ENCODE peak calls at places on chromosome 7, in six cellular contexts. H is heart left ventricle, G is IMR-90, I is esophagus muscularis mucosa, Q is ovary, W is breast epithelium. J is an unnamed sample.

GRCh38 chr7:31734456-31734855 is 47.4 kb downstream of the PPP1R17 start:
- DNase-seq in W (no peak), Q (no peak), H (no peak), G (peak; percentile 23), I (no peak), J (no peak)

GRCh38 chr7:75958802-75959543 is 35.4 kb downstream of the TMEM120A start:
- DNase-seq in G (no peak), W (no peak), H (no peak), I (no peak), Q (no peak), J (no peak)

GRCh38 chr7:37234928-37235327 is 213.7 kb downstream of the ELMO1 start:
- DNase-seq in G (no peak), W (no peak), H (no peak), Q (no peak), I (no peak), J (no peak)

GRCh38 chr7:25861704-25862253 is 290.2 kb upstream of the NFE2L3 start:
- DNase-seq in H (no peak), W (no peak), I (no peak), G (no peak), Q (no peak), J (no peak)

GRCh38 chr7:29596593-29597178 is 33.1 kb downstream of the PRR15 start:
- DNase-seq in W (no peak), I (peak; percentile 91), Q (no peak), H (no peak), G (no peak), J (no peak)

GRCh38 chr7:83452256-83452655 is 196.7 kb downstream of the SEMA3E start:
- DNase-seq in G (no peak), Q (no peak), I (no peak), H (no peak), W (no peak), J (no peak)

GRCh38 chr7:40850017-40850416 is 715.2 kb downstream of the SUGCT start:
- DNase-seq in W (no peak), I (no peak), H (no peak), G (peak; percentile 37), Q (no peak), J (no peak)

GRCh38 chr7:26291699-26292538 is at the start of gene SNX10:
- DNase-seq in W (peak; percentile 55), G (no peak), I (no peak), Q (no peak), H (peak; percentile 78), J (peak; percentile 23)

GRCh38 chr7:26376208-26376917 is 84.7 kb downstream of the SNX10 start:
- DNase-seq in I (no peak), Q (peak; percentile 23), G (no peak), H (peak; percentile 70), W (peak; percentile 60), J (no peak)

GRCh38 chr7:55170335-55170734 is 151.5 kb downstream of the EGFR start:
- DNase-seq in W (no peak), H (no peak), G (no peak), Q (no peak), I (no peak), J (no peak)

GRCh38 chr7:149466364-149466763 is 5.5 kb upstream of the ZNF777 start:
- DNase-seq in Q (no peak), H (no peak), I (no peak), G (no peak), W (no peak), J (no peak)

GRCh38 chr7:85866540-85866939 is 679.7 kb upstream of the SEMA3D start:
- DNase-seq in H (no peak), I (no peak), Q (no peak), G (no peak), W (no peak), J (no peak)

GRCh38 chr7:120714945-120715344 is 143.0 kb downstream of the TSPAN12 start:
- DNase-seq in G (no peak), Q (no peak), W (no peak), H (no peak), I (no peak), J (no peak)

GRCh38 chr7:43292384-43292783 is 179.9 kb downstream of the HECW1 start:
- DNase-seq in W (no peak), G (no peak), I (no peak), H (no peak), Q (no peak), J (no peak)

GRCh38 chr7:111401516-111401915 is 160.8 kb downstream of the IMMP2L start:
- DNase-seq in Q (no peak), H (no peak), G (peak; percentile 55), W (no peak), I (no peak), J (no peak)

GRCh38 chr7:149497467-149498261 is at the start of gene ZNF746:
- DNase-seq in G (peak; percentile 76), H (peak; percentile 93), Q (peak; percentile 65), I (peak; percentile 92), W (no peak), J (peak; percentile 72)

GRCh38 chr7:135257790-135258189 is 24.2 kb downstream of the STRA8 start:
- DNase-seq in Q (no peak), I (no peak), H (no peak), G (no peak), W (no peak), J (no peak)

GRCh38 chr7:135251502-135252327 is 18.1 kb downstream of the STRA8 start:
- DNase-seq in Q (no peak), I (no peak), G (no peak), W (no peak), H (no peak), J (no peak)

GRCh38 chr7:135258585-135258984 is 24.9 kb downstream of the STRA8 start:
- DNase-seq in G (no peak), W (no peak), H (no peak), Q (no peak), I (no peak), J (no peak)

GRCh38 chr7:135249901-135250300 is 16.3 kb downstream of the STRA8 start:
- DNase-seq in Q (no peak), H (no peak), I (no peak), G (no peak), W (no peak), J (no peak)

DNA sequence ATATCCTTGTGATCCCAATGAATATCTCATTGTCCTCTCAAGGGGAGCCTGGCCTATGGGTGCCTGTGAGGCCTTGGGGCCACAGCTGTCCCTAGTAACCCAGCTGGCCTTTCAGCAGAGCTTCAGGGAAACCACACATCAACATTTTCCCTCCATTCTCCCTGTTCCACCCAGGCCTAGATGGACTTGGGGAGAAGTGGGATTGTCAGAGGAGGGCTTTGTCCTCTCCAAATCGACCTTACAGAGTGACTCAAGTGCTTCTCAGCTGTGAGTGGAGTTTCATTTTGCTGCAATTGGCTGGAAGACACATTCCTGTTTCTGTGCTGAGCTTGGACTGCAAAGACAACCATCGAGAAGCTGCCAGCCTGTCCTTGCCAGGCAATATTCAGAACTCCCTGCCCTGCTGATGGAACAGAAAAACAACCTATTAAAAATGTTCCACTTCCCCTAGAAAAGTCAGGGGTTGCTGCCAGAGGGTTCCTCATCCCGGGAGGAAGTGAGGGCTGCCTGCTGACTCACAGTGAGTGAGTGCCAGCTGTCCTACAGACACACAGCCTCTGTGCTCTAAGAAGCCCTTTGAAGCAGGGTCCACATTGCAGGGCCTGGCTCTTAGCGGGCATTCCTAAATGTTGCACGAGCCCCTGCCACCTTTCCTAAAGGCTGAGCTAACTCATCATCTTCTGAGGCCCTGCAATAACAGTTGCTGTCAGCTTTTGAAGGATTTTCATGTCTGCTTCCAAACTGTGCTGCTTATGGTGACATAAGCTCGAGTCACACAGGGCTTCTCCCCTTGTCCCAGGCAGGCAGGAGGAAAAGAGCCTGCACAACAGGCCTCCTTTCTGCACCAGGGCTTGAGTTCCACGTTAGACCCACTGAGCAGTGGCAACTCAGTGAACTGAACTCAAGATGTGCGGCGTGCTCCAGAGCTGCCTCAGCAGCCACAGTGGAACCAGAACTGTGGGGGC is 20.5 kb downstream of the STRA8 start:
- DNase-seq in I (no peak), W (no peak), H (peak; percentile 73), Q (no peak), G (peak; percentile 76), J (peak; percentile 60)
- H3K4me3 ChIP-seq in I (no peak overlapping the region), W (no peak overlapping the region), H (no peak overlapping the region), Q (no peak overlapping the region), G (no peak overlapping the region), J (no peak overlapping the region)

GRCh38 chr7:22822486-22823141 is at the start of gene TOMM7:
- DNase-seq in H (peak; percentile 94), Q (peak; percentile 91), G (peak; percentile 97), W (peak; percentile 82), I (peak; percentile 95), J (peak; percentile 81)
- TF ChIP-seq POLR2A in H (peak; percentile 70), Q (peak; percentile 75), G (peak; percentile 86), W (peak; percentile 69), I (peak; percentile 45), J (peak; percentile 26)

GRCh38 chr7:107958764-107959526 is 44.0 kb downstream of the LAMB1 start:
- DNase-seq in Q (no peak), H (no peak), I (no peak), W (no peak), G (peak; percentile 90), J (no peak)

GRCh38 chr7:107953924-107954303 is 49.0 kb downstream of the LAMB1 start:
- DNase-seq in Q (no peak), W (no peak), I (peak; percentile 14), H (no peak), G (peak; percentile 31), J (no peak)

GRCh38 chr7:107951896-107952295 is 51.1 kb downstream of the LAMB1 start:
- DNase-seq in Q (no peak), W (no peak), I (no peak), G (no peak), H (no peak), J (no peak)

GRCh38 chr7:107953265-107953923 is 49.6 kb downstream of the LAMB1 start:
- DNase-seq in I (peak; percentile 70), Q (no peak), H (no peak), G (no peak), W (no peak), J (no peak)

DNA sequence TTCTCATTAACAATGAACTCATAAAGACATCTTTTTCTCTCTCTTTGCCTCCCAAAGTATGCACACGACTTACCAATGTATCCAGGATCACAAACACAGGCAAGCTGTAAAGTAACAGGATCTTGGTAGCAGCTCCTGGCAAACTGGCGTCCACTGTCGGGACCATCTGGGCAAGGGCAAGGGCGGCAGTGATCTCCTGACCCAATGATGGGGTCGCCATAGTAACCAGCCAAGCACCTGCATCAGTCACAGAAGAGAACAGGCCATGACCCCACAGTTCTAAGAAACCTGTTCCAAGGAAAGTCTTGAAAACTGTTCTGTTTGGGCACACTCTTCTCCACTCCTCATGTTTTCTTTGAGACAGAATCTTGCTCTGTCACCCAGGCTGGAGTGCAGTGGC is 47.6 kb downstream of the LAMB1 start:
- DNase-seq in I (peak; percentile 91), Q (no peak), G (no peak), H (no peak), W (no peak), J (no peak)
- H3K36me3 ChIP-seq in I (peaks cover 52% of the 10 kb centered on the region), Q (no peaks in the 10 kb centered on the region), G (peaks cover 64% of the 10 kb centered on the region), H (peaks cover 99% of the 10 kb centered on the region), W (no peaks in the 10 kb centered on the region), J (no peaks in the 10 kb centered on the region)

GRCh38 chr7:101747758-101748345 is 69.6 kb upstream of the CUX1 start:
- DNase-seq in H (no peak), Q (no peak), W (no peak), I (no peak), G (no peak), J (no peak)

GRCh38 chr7:101743995-101744360 is 73.4 kb upstream of the CUX1 start:
- DNase-seq in H (no peak), G (no peak), Q (no peak), W (no peak), I (no peak), J (no peak)

GRCh38 chr7:101746311-101746710 is 71.1 kb upstream of the CUX1 start:
- DNase-seq in Q (no peak), I (no peak), H (no peak), G (no peak), W (no peak), J (no peak)

GRCh38 chr7:101744588-101744987 is 72.8 kb upstream of the CUX1 start:
- DNase-seq in Q (no peak), H (no peak), I (no peak), W (no peak), G (no peak), J (no peak)

GRCh38 chr7:101747058-101747617 is 70.3 kb upstream of the CUX1 start:
- DNase-seq in H (no peak), W (no peak), G (no peak), Q (no peak), I (no peak), J (no peak)
- H3K4me3 ChIP-seq in H (no peak overlapping the region), W (no peak overlapping the region), G (no peak overlapping the region), Q (no peak overlapping the region), I (no peak overlapping the region), J (no peak overlapping the region)